ENCODE peak calls at places on chromosomes 3 and 15, in ten cellular contexts. P is fibroblast of mammary gland, L is esophagus muscularis mucosa, Q is GM06990, D is astrocyte of the cerebellum, B is fibroblast of pulmonary artery, H is LNCaP clone FGC, O is lung, G is adrenal gland, C is A549. I is an unnamed sample.

GRCh38 chr3:16884748-16885587 is at the start of gene PLCL2:
- DNase-seq in B (peak; percentile 50), C (peak; percentile 46), Q (peak; percentile 80), G (peak; percentile 65), L (no peak), H (no peak), D (no peak), O (peak; percentile 38), P (peak; percentile 42), I (no peak)

GRCh38 chr3:108477511-108478147 is 32.8 kb downstream of the MYH15 start:
- DNase-seq in P (peak; percentile 79), D (peak; percentile 60), B (peak; percentile 81), O (peak; percentile 57), Q (no peak), H (peak; percentile 87), G (peak; percentile 50), C (peak; percentile 72), L (no peak), I (no peak)

GRCh38 chr3:171219258-171219657 is 192.7 kb upstream of the SLC2A2 start:
- DNase-seq in B (no peak), Q (no peak), G (no peak), H (no peak), C (no peak), P (no peak), L (no peak), O (no peak), D (no peak), I (no peak)

GRCh38 chr15:73633991-73634495 is 854 bp upstream of the NPTN start:
- DNase-seq in C (peak; percentile 69), H (no peak), Q (no peak), O (no peak), D (peak; percentile 86), L (no peak), G (no peak), B (peak; percentile 89), P (peak; percentile 95), I (peak; percentile 83)

GRCh38 chr3:64902117-64902516 is 214.3 kb upstream of the ADAMTS9 start:
- DNase-seq in Q (no peak), D (no peak), O (no peak), P (no peak), L (no peak), B (no peak), H (no peak), C (no peak), G (no peak), I (no peak)

GRCh38 chr15:61049003-61049402 is 180.1 kb downstream of the RORA start:
- DNase-seq in C (no peak), Q (no peak), H (no peak), B (no peak), L (no peak), G (no peak), D (no peak), O (no peak), P (peak; percentile 74), I (no peak)

GRCh38 chr3:125207507-125207906 is 5.0 kb downstream of the SLC12A8 start:
- DNase-seq in L (no peak), D (no peak), G (no peak), B (no peak), O (no peak), Q (no peak), C (no peak), P (no peak), H (peak; percentile 70), I (no peak)

GRCh38 chr15:32824777-32825176 is 107.0 kb downstream of the GREM1 start:
- DNase-seq in L (no peak), H (no peak), D (peak; percentile 89), Q (no peak), G (no peak), O (no peak), P (peak; percentile 93), B (peak; percentile 85), C (peak; percentile 89), I (peak; percentile 90)

GRCh38 chr3:5016218-5017161 is 37.3 kb downstream of the BHLHE40 start:
- DNase-seq in D (no peak), H (no peak), P (peak; percentile 65), C (peak; percentile 95), G (no peak), O (peak; percentile 54), L (no peak), B (peak; percentile 68), Q (no peak), I (no peak)

GRCh38 chr3:113264249-113264648 is 52.9 kb downstream of the BOC start:
- DNase-seq in B (no peak), G (no peak), L (no peak), H (no peak), D (no peak), C (no peak), Q (no peak), P (no peak), O (no peak), I (no peak)

GRCh38 chr3:108297636-108298035 is 1.3 kb downstream of the HHLA2 start:
- DNase-seq in B (no peak), C (no peak), P (no peak), Q (no peak), O (no peak), L (no peak), D (no peak), H (no peak), G (no peak), I (peak; percentile 97)

GRCh38 chr3:103048371-103048722 is 613.5 kb downstream of the ZPLD1 start:
- DNase-seq in B (peak; percentile 22), C (no peak), G (no peak), H (no peak), P (no peak), O (no peak), Q (no peak), L (no peak), D (peak; percentile 74), I (peak; percentile 53)

GRCh38 chr3:136237103-136237502 is 13.0 kb upstream of the PCCB start:
- DNase-seq in P (no peak), H (peak; percentile 48), D (no peak), B (no peak), Q (no peak), G (no peak), L (no peak), C (no peak), O (no peak), I (no peak)

GRCh38 chr3:49358884-49359225 is 702 bp upstream of the GPX1 start:
- DNase-seq in D (no peak), H (no peak), L (no peak), G (no peak), Q (no peak), P (no peak), O (no peak), B (peak; percentile 34), C (no peak), I (no peak)

GRCh38 chr3:149247929-149248691 is 26.5 kb upstream of the CP start:
- DNase-seq in Q (peak; percentile 40), B (peak; percentile 35), C (no peak), G (no peak), P (no peak), O (no peak), D (no peak), L (no peak), H (no peak), I (no peak)

GRCh38 chr3:183491923-183492848 is 63.3 kb downstream of the KLHL6 start:
- DNase-seq in B (no peak), L (peak; percentile 34), Q (no peak), H (no peak), P (no peak), G (no peak), D (no peak), O (no peak), C (no peak), I (no peak)

GRCh38 chr3:66444146-66444644 is 56.6 kb downstream of the LRIG1 start:
- DNase-seq in G (no peak), D (no peak), L (no peak), P (no peak), H (no peak), Q (no peak), O (no peak), B (no peak), C (no peak), I (no peak)

GRCh38 chr3:156610154-156610553 is 55.2 kb upstream of the SSR3 start:
- DNase-seq in D (no peak), Q (no peak), G (no peak), P (no peak), O (no peak), B (no peak), C (no peak), L (peak; percentile 26), H (no peak), I (no peak)

GRCh38 chr15:40333922-40334492 is 6.7 kb downstream of the CCDC9B start:
- DNase-seq in C (no peak), H (no peak), Q (no peak), P (peak; percentile 39), B (peak; percentile 92), O (peak; percentile 62), D (no peak), G (no peak), L (peak; percentile 95), I (no peak)

GRCh38 chr3:55481918-55482495 is 5.1 kb downstream of the WNT5A start:
- DNase-seq in G (no peak), P (peak; percentile 52), L (no peak), O (no peak), H (no peak), C (no peak), Q (peak; percentile 37), D (no peak), B (peak; percentile 30), I (no peak)
- TF ChIP-seq CTCF in G (no peak), P (peak; percentile 5), L (no peak), O (no peak), H (no peak), C (no peak), Q (no peak), D (peak; percentile 47), B (no peak), I (no peak)

DNA sequence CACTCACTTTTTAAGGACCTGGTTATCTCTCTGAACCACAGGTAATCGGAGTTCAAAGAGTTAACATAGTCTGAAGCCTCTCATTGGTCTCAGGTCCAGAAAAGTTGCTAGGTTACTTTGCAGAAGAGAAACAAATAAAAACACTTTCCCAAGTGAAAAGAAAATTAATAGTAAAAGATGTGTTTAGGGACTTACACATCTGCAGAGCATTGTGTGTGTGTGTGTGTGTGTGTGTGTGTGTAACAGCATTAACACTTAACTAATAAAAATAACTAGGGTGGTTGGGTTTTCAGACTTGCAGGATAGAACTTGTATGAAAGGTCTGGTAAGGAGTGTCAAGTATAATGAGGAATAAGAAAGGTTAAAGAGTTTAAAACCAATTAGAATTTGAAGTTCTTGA is 976 bp downstream of the MASP1 start:
- DNase-seq in O (no peak), H (no peak), L (peak; percentile 24), B (no peak), P (no peak), Q (no peak), G (no peak), C (no peak), D (no peak), I (no peak)
- H3K4me3 ChIP-seq in O (no peak overlapping the region), H (no peak overlapping the region), L (no peak overlapping the region), B (no peak overlapping the region), P (no peak overlapping the region), Q (no peak overlapping the region), G (no peak overlapping the region), C (no peak overlapping the region), D (no peak overlapping the region), I (no peak overlapping the region)

GRCh38 chr15:96585634-96586386 is 255.3 kb downstream of the NR2F2 start:
- DNase-seq in G (no peak), L (no peak), D (no peak), H (no peak), O (no peak), Q (no peak), C (no peak), B (peak; percentile 41), P (peak; percentile 31), I (no peak)
- TF ChIP-seq CTCF in G (peak; percentile 14), L (peak; percentile 25), D (peak; percentile 30), H (peak; percentile 38), O (no peak), Q (peak; percentile 31), C (no peak), B (peak; percentile 38), P (peak; percentile 39), I (peak; percentile 66)

GRCh38 chr3:181369637-181370036 is 342.1 kb upstream of the SOX2 start:
- DNase-seq in C (no peak), Q (no peak), P (no peak), H (no peak), D (no peak), B (no peak), G (no peak), L (no peak), O (no peak), I (no peak)
- H3K4me3 ChIP-seq in C (no peak overlapping the region), Q (no peak overlapping the region), P (no peak overlapping the region), H (no peak overlapping the region), D (no peak overlapping the region), B (no peak overlapping the region), G (no peak overlapping the region), L (no peak overlapping the region), O (no peak overlapping the region), I (no peak overlapping the region)

I was measured in epithelial cell of proximal tubule.